ENCODE peak calls at places on chromosomes 5 and 9, in seven cellular contexts. One of them, this sample, is unnamed.
A peak's percentile ranks its signal among the peaks of the same experiment; 100 is the strongest.

GRCh38 chr5:141319699-141320098 is 885 bp downstream of the TAF7 start:
- DNase-seq in CD8-positive, alpha-beta memory T cell: no peak
- DNase-seq in A673: peak; percentile 9
- DNase-seq in prostate gland: no peak
- DNase-seq in mesenchymal stem cell: no peak
- DNase-seq in aorta: no peak
- DNase-seq in psoas muscle: no peak
- DNase-seq in this sample: no peak

GRCh38 chr9:117796681-117797080 is 92.5 kb downstream of the TLR4 start:
- DNase-seq in aorta: no peak
- DNase-seq in CD8-positive, alpha-beta memory T cell: no peak
- DNase-seq in mesenchymal stem cell: peak; percentile 22
- DNase-seq in prostate gland: no peak
- DNase-seq in A673: no peak
- DNase-seq in psoas muscle: no peak
- DNase-seq in this sample: no peak

GRCh38 chr9:89194381-89195114 is 15.9 kb upstream of the SHC3 start:
- DNase-seq in A673: no peak
- DNase-seq in psoas muscle: no peak
- DNase-seq in CD8-positive, alpha-beta memory T cell: no peak
- DNase-seq in prostate gland: no peak
- DNase-seq in mesenchymal stem cell: no peak
- DNase-seq in aorta: no peak
- DNase-seq in this sample: no peak

GRCh38 chr9:129524848-129525345 is 96.0 kb downstream of the C9orf50 start:
- DNase-seq in A673: no peak
- DNase-seq in psoas muscle: no peak
- DNase-seq in CD8-positive, alpha-beta memory T cell: no peak
- DNase-seq in mesenchymal stem cell: no peak
- DNase-seq in aorta: no peak
- DNase-seq in prostate gland: no peak
- DNase-seq in this sample: no peak

GRCh38 chr9:35490155-35490909 is 421 bp downstream of the RUSC2 start:
- DNase-seq in mesenchymal stem cell: no peak
- DNase-seq in CD8-positive, alpha-beta memory T cell: no peak
- DNase-seq in aorta: peak; percentile 63
- DNase-seq in A673: peak; percentile 14
- DNase-seq in psoas muscle: peak; percentile 49
- DNase-seq in prostate gland: peak; percentile 9
- DNase-seq in this sample: peak; percentile 39

GRCh38 chr5:67748165-67748690 is 467.3 kb upstream of the PIK3R1 start:
- DNase-seq in psoas muscle: no peak
- DNase-seq in prostate gland: no peak
- DNase-seq in CD8-positive, alpha-beta memory T cell: no peak
- DNase-seq in mesenchymal stem cell: no peak
- DNase-seq in A673: no peak
- DNase-seq in aorta: no peak
- DNase-seq in this sample: no peak

GRCh38 chr5:1156033-1156753 is 44.3 kb upstream of the SLC12A7 start:
- DNase-seq in prostate gland: no peak
- DNase-seq in A673: no peak
- DNase-seq in CD8-positive, alpha-beta memory T cell: no peak
- DNase-seq in aorta: no peak
- DNase-seq in psoas muscle: no peak
- DNase-seq in mesenchymal stem cell: no peak
- DNase-seq in this sample: peak; percentile 15

GRCh38 chr5:16135003-16135402 is 44.6 kb downstream of the MARCHF11 start:
- DNase-seq in prostate gland: no peak
- DNase-seq in mesenchymal stem cell: no peak
- DNase-seq in A673: peak; percentile 67
- DNase-seq in aorta: no peak
- DNase-seq in CD8-positive, alpha-beta memory T cell: no peak
- DNase-seq in psoas muscle: no peak
- DNase-seq in this sample: no peak

GRCh38 chr5:150497274-150497988 is 10.5 kb upstream of the NDST1 start:
- DNase-seq in aorta: peak; percentile 86
- DNase-seq in A673: peak; percentile 82
- DNase-seq in CD8-positive, alpha-beta memory T cell: no peak
- DNase-seq in psoas muscle: peak; percentile 85
- DNase-seq in prostate gland: peak; percentile 21
- DNase-seq in mesenchymal stem cell: peak; percentile 96
- DNase-seq in this sample: peak; percentile 85

GRCh38 chr5:96226941-96227552 is 206.0 kb downstream of the PCSK1 start:
- DNase-seq in aorta: peak; percentile 54
- DNase-seq in prostate gland: no peak
- DNase-seq in mesenchymal stem cell: peak; percentile 44
- DNase-seq in A673: peak; percentile 58
- DNase-seq in psoas muscle: peak; percentile 46
- DNase-seq in CD8-positive, alpha-beta memory T cell: no peak
- DNase-seq in this sample: peak; percentile 48

GRCh38 chr5:43207601-43208000 is 15.6 kb downstream of the NIM1K start:
- DNase-seq in prostate gland: no peak
- DNase-seq in CD8-positive, alpha-beta memory T cell: no peak
- DNase-seq in aorta: no peak
- DNase-seq in psoas muscle: no peak
- DNase-seq in A673: no peak
- DNase-seq in mesenchymal stem cell: peak; percentile 27
- DNase-seq in this sample: no peak

GRCh38 chr9:115444941-115445340 is 327.0 kb upstream of the TNC start:
- DNase-seq in mesenchymal stem cell: no peak
- DNase-seq in prostate gland: no peak
- DNase-seq in aorta: no peak
- DNase-seq in CD8-positive, alpha-beta memory T cell: no peak
- DNase-seq in A673: peak; percentile 14
- DNase-seq in psoas muscle: no peak
- DNase-seq in this sample: no peak

GRCh38 chr5:82881571-82882200 is 195.5 kb downstream of the TMEM167A start:
- DNase-seq in A673: no peak
- DNase-seq in aorta: no peak
- DNase-seq in prostate gland: no peak
- DNase-seq in mesenchymal stem cell: no peak
- DNase-seq in psoas muscle: no peak
- DNase-seq in CD8-positive, alpha-beta memory T cell: no peak
- DNase-seq in this sample: no peak

GRCh38 chr9:2722715-2723114 is 5.4 kb downstream of the KCNV2 start:
- DNase-seq in prostate gland: no peak
- DNase-seq in CD8-positive, alpha-beta memory T cell: no peak
- DNase-seq in aorta: no peak
- DNase-seq in mesenchymal stem cell: no peak
- DNase-seq in psoas muscle: peak; percentile 27
- DNase-seq in A673: no peak
- DNase-seq in this sample: no peak

GRCh38 chr5:151023651-151024050 is 3.3 kb downstream of the GPX3 start:
- DNase-seq in A673: no peak
- DNase-seq in prostate gland: peak; percentile 75
- DNase-seq in psoas muscle: peak; percentile 64
- DNase-seq in aorta: peak; percentile 89
- DNase-seq in CD8-positive, alpha-beta memory T cell: no peak
- DNase-seq in mesenchymal stem cell: no peak
- DNase-seq in this sample: peak; percentile 88

GRCh38 chr9:104858271-104858670 is 69.7 kb downstream of the ABCA1 start:
- DNase-seq in psoas muscle: no peak
- DNase-seq in CD8-positive, alpha-beta memory T cell: no peak
- DNase-seq in mesenchymal stem cell: no peak
- DNase-seq in aorta: no peak
- DNase-seq in A673: no peak
- DNase-seq in prostate gland: no peak
- DNase-seq in this sample: no peak

GRCh38 chr5:23136958-23137357 is 283.8 kb upstream of the CDH12 start:
- DNase-seq in aorta: no peak
- DNase-seq in prostate gland: no peak
- DNase-seq in A673: no peak
- DNase-seq in mesenchymal stem cell: no peak
- DNase-seq in psoas muscle: no peak
- DNase-seq in CD8-positive, alpha-beta memory T cell: no peak
- DNase-seq in this sample: no peak

GRCh38 chr5:62305358-62305714 is 670 bp upstream of the KIF2A start:
- DNase-seq in aorta: no peak
- DNase-seq in psoas muscle: no peak
- DNase-seq in prostate gland: no peak
- DNase-seq in A673: no peak
- DNase-seq in CD8-positive, alpha-beta memory T cell: no peak
- DNase-seq in mesenchymal stem cell: no peak
- DNase-seq in this sample: peak; percentile 50

GRCh38 chr5:102651466-102651865 is 103.6 kb upstream of the PAM start:
- DNase-seq in CD8-positive, alpha-beta memory T cell: no peak
- DNase-seq in mesenchymal stem cell: no peak
- DNase-seq in prostate gland: no peak
- DNase-seq in A673: peak; percentile 3
- DNase-seq in psoas muscle: no peak
- DNase-seq in aorta: no peak
- DNase-seq in this sample: no peak

GRCh38 chr5:133274597-133274935 is 222.8 kb downstream of the HSPA4 start:
- DNase-seq in A673: peak; percentile 38
- DNase-seq in prostate gland: no peak
- DNase-seq in CD8-positive, alpha-beta memory T cell: no peak
- DNase-seq in aorta: no peak
- DNase-seq in psoas muscle: no peak
- DNase-seq in mesenchymal stem cell: no peak
- DNase-seq in this sample: no peak

GRCh38 chr5:96984506-96985192 is 48.8 kb downstream of the LNPEP start:
- DNase-seq in mesenchymal stem cell: peak; percentile 16
- DNase-seq in CD8-positive, alpha-beta memory T cell: no peak
- DNase-seq in A673: no peak
- DNase-seq in aorta: no peak
- DNase-seq in prostate gland: no peak
- DNase-seq in psoas muscle: no peak
- DNase-seq in this sample: no peak

GRCh38 chr5:124706729-124707361 is 39.6 kb downstream of the ZNF608 start:
- DNase-seq in mesenchymal stem cell: peak; percentile 58
- DNase-seq in CD8-positive, alpha-beta memory T cell: no peak
- DNase-seq in prostate gland: no peak
- DNase-seq in psoas muscle: no peak
- DNase-seq in aorta: no peak
- DNase-seq in A673: peak; percentile 4
- DNase-seq in this sample: peak; percentile 35

GRCh38 chr9:92293075-92293354 is 482 bp downstream of the IARS1 start:
- DNase-seq in psoas muscle: no peak
- DNase-seq in CD8-positive, alpha-beta memory T cell: no peak
- DNase-seq in aorta: no peak
- DNase-seq in mesenchymal stem cell: no peak
- DNase-seq in A673: peak; percentile 6
- DNase-seq in prostate gland: no peak
- DNase-seq in this sample: no peak

GRCh38 chr9:92295827-92296258 is 2.3 kb upstream of the IARS1 start:
- DNase-seq in psoas muscle: no peak
- DNase-seq in prostate gland: peak; percentile 18
- DNase-seq in aorta: no peak
- DNase-seq in CD8-positive, alpha-beta memory T cell: no peak
- DNase-seq in mesenchymal stem cell: peak; percentile 5
- DNase-seq in A673: no peak
- DNase-seq in this sample: no peak

GRCh38 chr9:92293452-92294296 is at the start of gene IARS1:
- DNase-seq in CD8-positive, alpha-beta memory T cell: peak; percentile 100
- DNase-seq in A673: peak; percentile 99
- DNase-seq in prostate gland: peak; percentile 99
- DNase-seq in mesenchymal stem cell: peak; percentile 99
- DNase-seq in aorta: peak; percentile 98
- DNase-seq in psoas muscle: peak; percentile 99
- DNase-seq in this sample: peak; percentile 99

GRCh38 chr9:92294297-92294676 is 790 bp upstream of the IARS1 start:
- DNase-seq in CD8-positive, alpha-beta memory T cell: no peak
- DNase-seq in A673: peak; percentile 37
- DNase-seq in prostate gland: no peak
- DNase-seq in mesenchymal stem cell: peak; percentile 13
- DNase-seq in psoas muscle: no peak
- DNase-seq in aorta: no peak
- DNase-seq in this sample: no peak

GRCh38 chr9:92295240-92295790 is 1.8 kb upstream of the IARS1 start:
- DNase-seq in prostate gland: no peak
- DNase-seq in psoas muscle: no peak
- DNase-seq in mesenchymal stem cell: no peak
- DNase-seq in aorta: no peak
- DNase-seq in A673: no peak
- DNase-seq in CD8-positive, alpha-beta memory T cell: no peak
- DNase-seq in this sample: no peak
- H3K4me1 ChIP-seq in prostate gland: peaks cover 7% of the 10 kb centered on the region
- H3K4me1 ChIP-seq in psoas muscle: peaks cover 19% of the 10 kb centered on the region
- H3K4me1 ChIP-seq in mesenchymal stem cell: peaks cover 12% of the 10 kb centered on the region
- H3K4me1 ChIP-seq in aorta: peaks cover 8% of the 10 kb centered on the region
- H3K4me1 ChIP-seq in A673: peaks cover 4% of the 10 kb centered on the region
- H3K4me1 ChIP-seq in CD8-positive, alpha-beta memory T cell: peaks cover 34% of the 10 kb centered on the region
- H3K4me1 ChIP-seq in this sample: peaks cover 5% of the 10 kb centered on the region

GRCh38 chr9:113564804-113565237 is 101.3 kb downstream of the RGS3 start:
- DNase-seq in A673: peak; percentile 62
- DNase-seq in aorta: peak; percentile 91
- DNase-seq in mesenchymal stem cell: peak; percentile 82
- DNase-seq in CD8-positive, alpha-beta memory T cell: no peak
- DNase-seq in psoas muscle: peak; percentile 63
- DNase-seq in prostate gland: peak; percentile 61
- DNase-seq in this sample: peak; percentile 82
- H3K4me3 ChIP-seq in A673: peak overlapping the region; percentile 33
- H3K4me3 ChIP-seq in aorta: peak overlapping the region; percentile 31
- H3K4me3 ChIP-seq in mesenchymal stem cell: peak overlapping the region; percentile 83
- H3K4me3 ChIP-seq in CD8-positive, alpha-beta memory T cell: no peak overlapping the region
- H3K4me3 ChIP-seq in psoas muscle: peak overlapping the region; percentile 58
- H3K4me3 ChIP-seq in prostate gland: peak overlapping the region; percentile 32
- H3K4me3 ChIP-seq in this sample: peak overlapping the region; percentile 21

GRCh38 chr9:132164604-132165362 is 2.9 kb downstream of the NTNG2 start:
- DNase-seq in aorta: no peak
- DNase-seq in CD8-positive, alpha-beta memory T cell: no peak
- DNase-seq in mesenchymal stem cell: peak; percentile 52
- DNase-seq in psoas muscle: no peak
- DNase-seq in A673: no peak
- DNase-seq in prostate gland: no peak
- DNase-seq in this sample: no peak
- H3K27me3 ChIP-seq in aorta: no peaks in the 10 kb centered on the region
- H3K27me3 ChIP-seq in CD8-positive, alpha-beta memory T cell: peaks cover 15% of the 10 kb centered on the region
- H3K27me3 ChIP-seq in mesenchymal stem cell: peaks cover 80% of the 10 kb centered on the region
- H3K27me3 ChIP-seq in psoas muscle: peaks cover 3% of the 10 kb centered on the region
- H3K27me3 ChIP-seq in A673: peaks cover 73% of the 10 kb centered on the region
- H3K27me3 ChIP-seq in prostate gland: no peaks in the 10 kb centered on the region
- H3K27me3 ChIP-seq in this sample: no peaks in the 10 kb centered on the region

GRCh38 chr5:56685503-56686217 is 129.7 kb upstream of the MAP3K1 start:
- DNase-seq in aorta: no peak
- DNase-seq in mesenchymal stem cell: no peak
- DNase-seq in prostate gland: no peak
- DNase-seq in CD8-positive, alpha-beta memory T cell: no peak
- DNase-seq in A673: no peak
- DNase-seq in psoas muscle: no peak
- DNase-seq in this sample: no peak

GRCh38 chr5:56681346-56681745 is 134.0 kb upstream of the MAP3K1 start:
- DNase-seq in mesenchymal stem cell: no peak
- DNase-seq in aorta: no peak
- DNase-seq in CD8-positive, alpha-beta memory T cell: no peak
- DNase-seq in prostate gland: no peak
- DNase-seq in psoas muscle: no peak
- DNase-seq in A673: no peak
- DNase-seq in this sample: no peak

GRCh38 chr5:56683733-56684132 is 131.6 kb upstream of the MAP3K1 start:
- DNase-seq in aorta: no peak
- DNase-seq in prostate gland: no peak
- DNase-seq in mesenchymal stem cell: no peak
- DNase-seq in CD8-positive, alpha-beta memory T cell: no peak
- DNase-seq in A673: no peak
- DNase-seq in psoas muscle: no peak
- DNase-seq in this sample: no peak

GRCh38 chr5:56684159-56684558 is 131.2 kb upstream of the MAP3K1 start:
- DNase-seq in A673: no peak
- DNase-seq in CD8-positive, alpha-beta memory T cell: no peak
- DNase-seq in prostate gland: no peak
- DNase-seq in psoas muscle: no peak
- DNase-seq in aorta: no peak
- DNase-seq in mesenchymal stem cell: no peak
- DNase-seq in this sample: no peak

GRCh38 chr5:56683281-56683680 is 132.1 kb upstream of the MAP3K1 start:
- DNase-seq in prostate gland: no peak
- DNase-seq in psoas muscle: no peak
- DNase-seq in aorta: no peak
- DNase-seq in CD8-positive, alpha-beta memory T cell: no peak
- DNase-seq in A673: no peak
- DNase-seq in mesenchymal stem cell: no peak
- DNase-seq in this sample: no peak
- H3K4me1 ChIP-seq in prostate gland: no peaks in the 10 kb centered on the region
- H3K4me1 ChIP-seq in psoas muscle: no peaks in the 10 kb centered on the region
- H3K4me1 ChIP-seq in aorta: no peaks in the 10 kb centered on the region
- H3K4me1 ChIP-seq in CD8-positive, alpha-beta memory T cell: peaks cover 30% of the 10 kb centered on the region
- H3K4me1 ChIP-seq in A673: no peaks in the 10 kb centered on the region
- H3K4me1 ChIP-seq in mesenchymal stem cell: peaks cover 4% of the 10 kb centered on the region
- H3K4me1 ChIP-seq in this sample: peaks cover under 1% of the 10 kb centered on the region